ENCODE peak calls at places on chromosomes 1 and 21, in seven cellular contexts. One of them, this sample, is unnamed. For H3K9me3, the result is how much of the 10 kb centered on the place peaks cover.

GRCh38 chr1:67897270-67897949 is 64.1 kb upstream of the GNG12 start:
- DNase-seq in sigmoid colon: no peak
- DNase-seq in Panc1: no peak
- DNase-seq in K562: no peak
- DNase-seq in stomach: no peak
- DNase-seq in HCT116: no peak
- DNase-seq in transverse colon: no peak
- DNase-seq in this sample: no peak

GRCh38 chr1:167442854-167443565 is 75.3 kb downstream of the CD247 start:
- DNase-seq in transverse colon: no peak
- DNase-seq in HCT116: no peak
- DNase-seq in K562: no peak
- DNase-seq in sigmoid colon: no peak
- DNase-seq in stomach: no peak
- DNase-seq in Panc1: no peak
- DNase-seq in this sample: no peak

GRCh38 chr1:13809461-13810159 is 109.6 kb downstream of the PRDM2 start:
- DNase-seq in Panc1: no peak
- DNase-seq in K562: peak
- DNase-seq in stomach: no peak
- DNase-seq in transverse colon: no peak
- DNase-seq in sigmoid colon: no peak
- DNase-seq in HCT116: no peak
- DNase-seq in this sample: no peak

GRCh38 chr1:161166669-161167548 is 683 bp downstream of the PPOX start:
- DNase-seq in sigmoid colon: no peak
- DNase-seq in K562: no peak
- DNase-seq in stomach: no peak
- DNase-seq in Panc1: no peak
- DNase-seq in transverse colon: no peak
- DNase-seq in HCT116: no peak
- DNase-seq in this sample: no peak

GRCh38 chr1:14836426-14837140 is 238.1 kb downstream of the KAZN start:
- DNase-seq in K562: no peak
- DNase-seq in sigmoid colon: no peak
- DNase-seq in stomach: no peak
- DNase-seq in HCT116: no peak
- DNase-seq in transverse colon: no peak
- DNase-seq in Panc1: no peak
- DNase-seq in this sample: no peak

GRCh38 chr1:29396438-29397255 is 160.3 kb downstream of the PTPRU start:
- DNase-seq in sigmoid colon: no peak
- DNase-seq in K562: no peak
- DNase-seq in transverse colon: no peak
- DNase-seq in stomach: no peak
- DNase-seq in Panc1: no peak
- DNase-seq in HCT116: no peak
- DNase-seq in this sample: peak

GRCh38 chr1:12434174-12434573 is 183.8 kb downstream of the DHRS3 start:
- DNase-seq in stomach: no peak
- DNase-seq in HCT116: peak
- DNase-seq in Panc1: no peak
- DNase-seq in K562: no peak
- DNase-seq in sigmoid colon: no peak
- DNase-seq in transverse colon: peak
- DNase-seq in this sample: no peak

GRCh38 chr1:1245178-1245839 is 1.2 kb downstream of the C1QTNF12 start:
- DNase-seq in Panc1: no peak
- DNase-seq in HCT116: no peak
- DNase-seq in transverse colon: no peak
- DNase-seq in sigmoid colon: no peak
- DNase-seq in stomach: no peak
- DNase-seq in K562: no peak
- DNase-seq in this sample: no peak

GRCh38 chr1:30649321-30649991 is 73.9 kb downstream of the MATN1 start:
- DNase-seq in sigmoid colon: no peak
- DNase-seq in K562: no peak
- DNase-seq in stomach: peak
- DNase-seq in transverse colon: no peak
- DNase-seq in HCT116: no peak
- DNase-seq in Panc1: no peak
- DNase-seq in this sample: no peak

GRCh38 chr1:41915786-41916571 is 2.7 kb downstream of the HIVEP3 start:
- DNase-seq in K562: no peak
- DNase-seq in transverse colon: peak
- DNase-seq in HCT116: no peak
- DNase-seq in stomach: peak
- DNase-seq in sigmoid colon: no peak
- DNase-seq in Panc1: no peak
- DNase-seq in this sample: peak

GRCh38 chr1:201886103-201886885 is 2.4 kb upstream of the SHISA4 start:
- DNase-seq in transverse colon: no peak
- DNase-seq in Panc1: no peak
- DNase-seq in K562: no peak
- DNase-seq in sigmoid colon: no peak
- DNase-seq in stomach: no peak
- DNase-seq in HCT116: no peak
- DNase-seq in this sample: no peak

GRCh38 chr21:37699024-37699770 is 217.1 kb downstream of the KCNJ6 start:
- DNase-seq in sigmoid colon: no peak
- DNase-seq in stomach: no peak
- DNase-seq in transverse colon: no peak
- DNase-seq in Panc1: no peak
- DNase-seq in K562: no peak
- DNase-seq in HCT116: no peak
- DNase-seq in this sample: no peak

GRCh38 chr1:200258447-200259375 is 151.1 kb downstream of the ZNF281 start:
- DNase-seq in sigmoid colon: no peak
- DNase-seq in transverse colon: no peak
- DNase-seq in Panc1: no peak
- DNase-seq in stomach: no peak
- DNase-seq in HCT116: peak
- DNase-seq in K562: peak
- DNase-seq in this sample: peak

GRCh38 chr1:161054232-161054631 is 8.5 kb upstream of the USF1 start:
- DNase-seq in K562: no peak
- DNase-seq in Panc1: no peak
- DNase-seq in stomach: no peak
- DNase-seq in HCT116: no peak
- DNase-seq in transverse colon: no peak
- DNase-seq in sigmoid colon: no peak
- DNase-seq in this sample: no peak

GRCh38 chr1:9413143-9413876 is 120.6 kb downstream of the SPSB1 start:
- DNase-seq in stomach: peak
- DNase-seq in Panc1: no peak
- DNase-seq in K562: no peak
- DNase-seq in sigmoid colon: peak
- DNase-seq in transverse colon: peak
- DNase-seq in HCT116: peak
- DNase-seq in this sample: no peak

GRCh38 chr1:236103646-236104218 is 38.6 kb upstream of the GPR137B start:
- DNase-seq in K562: peak
- DNase-seq in sigmoid colon: no peak
- DNase-seq in transverse colon: peak
- DNase-seq in HCT116: no peak
- DNase-seq in stomach: peak
- DNase-seq in Panc1: peak
- DNase-seq in this sample: no peak

DNA sequence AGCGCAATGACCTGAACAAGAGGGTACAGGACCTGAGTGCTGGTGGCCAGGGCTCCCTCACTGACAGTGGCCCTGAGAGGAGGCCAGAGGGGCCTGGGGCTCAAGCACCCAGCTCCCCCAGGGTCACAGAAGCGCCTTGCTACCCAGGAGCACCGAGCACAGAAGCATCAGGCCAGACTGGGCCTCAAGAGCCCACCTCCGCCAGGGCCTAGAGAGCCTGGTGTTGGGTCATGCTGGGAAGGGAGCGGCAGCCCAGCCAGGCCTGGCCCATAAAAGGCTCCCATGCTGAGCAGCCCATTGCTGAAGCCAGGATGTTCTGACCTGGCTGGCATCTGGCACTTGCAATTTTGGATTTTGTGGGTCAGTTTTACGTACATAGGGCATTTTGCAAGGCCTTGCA is 5.4 kb upstream of the CCDC28B start:
- DNase-seq in transverse colon: no peak
- DNase-seq in stomach: no peak
- DNase-seq in sigmoid colon: no peak
- DNase-seq in K562: no peak
- DNase-seq in Panc1: no peak
- DNase-seq in HCT116: no peak
- DNase-seq in this sample: no peak
- TF ChIP-seq POLR2AphosphoS5 in transverse colon: no peak
- TF ChIP-seq POLR2AphosphoS5 in stomach: no peak
- TF ChIP-seq POLR2AphosphoS5 in sigmoid colon: no peak
- TF ChIP-seq POLR2AphosphoS5 in K562: no peak
- TF ChIP-seq POLR2AphosphoS5 in Panc1: no peak
- TF ChIP-seq POLR2AphosphoS5 in HCT116: no peak
- TF ChIP-seq POLR2AphosphoS5 in this sample: no peak

DNA sequence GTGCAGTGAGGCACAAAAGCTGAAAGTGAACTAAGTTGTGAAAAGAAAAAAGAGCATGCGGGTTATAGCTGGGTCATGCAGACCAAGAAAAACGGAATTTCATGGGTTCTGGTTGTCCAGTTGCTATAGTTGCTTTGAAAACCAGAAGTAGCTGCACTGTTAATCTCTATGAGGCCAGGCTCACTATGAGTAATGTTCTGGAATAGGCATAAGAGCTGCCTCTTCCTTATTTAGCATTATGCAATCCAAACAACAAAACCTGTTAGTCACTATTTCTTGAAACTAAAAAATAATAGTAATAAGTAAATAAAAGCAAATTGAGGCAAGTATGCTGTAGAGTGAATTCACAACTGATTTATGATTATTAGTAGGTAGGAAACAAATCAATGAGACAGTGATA is 1383.7 kb downstream of the MRPL39 start:
- DNase-seq in transverse colon: no peak
- DNase-seq in sigmoid colon: no peak
- DNase-seq in Panc1: no peak
- DNase-seq in stomach: no peak
- DNase-seq in HCT116: no peak
- DNase-seq in K562: no peak
- DNase-seq in this sample: no peak
- H3K9me3 ChIP-seq in transverse colon: under half
- H3K9me3 ChIP-seq in sigmoid colon: under half
- H3K9me3 ChIP-seq in Panc1: under half
- H3K9me3 ChIP-seq in stomach: under half
- H3K9me3 ChIP-seq in HCT116: under half
- H3K9me3 ChIP-seq in K562: under half
- H3K9me3 ChIP-seq in this sample: under half

GRCh38 chr1:92840600-92840999 is 8.8 kb downstream of the RPL5 start:
- DNase-seq in Panc1: no peak
- DNase-seq in sigmoid colon: no peak
- DNase-seq in HCT116: no peak
- DNase-seq in stomach: no peak
- DNase-seq in K562: no peak
- DNase-seq in transverse colon: no peak
- DNase-seq in this sample: no peak

GRCh38 chr1:92843046-92843423 is 11.2 kb downstream of the RPL5 start:
- DNase-seq in HCT116: no peak
- DNase-seq in Panc1: no peak
- DNase-seq in transverse colon: no peak
- DNase-seq in K562: no peak
- DNase-seq in sigmoid colon: no peak
- DNase-seq in stomach: no peak
- DNase-seq in this sample: no peak

GRCh38 chr1:92843429-92844352 is 11.9 kb downstream of the RPL5 start:
- DNase-seq in sigmoid colon: no peak
- DNase-seq in HCT116: no peak
- DNase-seq in K562: no peak
- DNase-seq in transverse colon: no peak
- DNase-seq in stomach: no peak
- DNase-seq in Panc1: no peak
- DNase-seq in this sample: no peak

GRCh38 chr1:92844439-92844838 is 12.6 kb downstream of the RPL5 start:
- DNase-seq in stomach: no peak
- DNase-seq in transverse colon: no peak
- DNase-seq in Panc1: no peak
- DNase-seq in HCT116: no peak
- DNase-seq in K562: no peak
- DNase-seq in sigmoid colon: no peak
- DNase-seq in this sample: no peak

DNA sequence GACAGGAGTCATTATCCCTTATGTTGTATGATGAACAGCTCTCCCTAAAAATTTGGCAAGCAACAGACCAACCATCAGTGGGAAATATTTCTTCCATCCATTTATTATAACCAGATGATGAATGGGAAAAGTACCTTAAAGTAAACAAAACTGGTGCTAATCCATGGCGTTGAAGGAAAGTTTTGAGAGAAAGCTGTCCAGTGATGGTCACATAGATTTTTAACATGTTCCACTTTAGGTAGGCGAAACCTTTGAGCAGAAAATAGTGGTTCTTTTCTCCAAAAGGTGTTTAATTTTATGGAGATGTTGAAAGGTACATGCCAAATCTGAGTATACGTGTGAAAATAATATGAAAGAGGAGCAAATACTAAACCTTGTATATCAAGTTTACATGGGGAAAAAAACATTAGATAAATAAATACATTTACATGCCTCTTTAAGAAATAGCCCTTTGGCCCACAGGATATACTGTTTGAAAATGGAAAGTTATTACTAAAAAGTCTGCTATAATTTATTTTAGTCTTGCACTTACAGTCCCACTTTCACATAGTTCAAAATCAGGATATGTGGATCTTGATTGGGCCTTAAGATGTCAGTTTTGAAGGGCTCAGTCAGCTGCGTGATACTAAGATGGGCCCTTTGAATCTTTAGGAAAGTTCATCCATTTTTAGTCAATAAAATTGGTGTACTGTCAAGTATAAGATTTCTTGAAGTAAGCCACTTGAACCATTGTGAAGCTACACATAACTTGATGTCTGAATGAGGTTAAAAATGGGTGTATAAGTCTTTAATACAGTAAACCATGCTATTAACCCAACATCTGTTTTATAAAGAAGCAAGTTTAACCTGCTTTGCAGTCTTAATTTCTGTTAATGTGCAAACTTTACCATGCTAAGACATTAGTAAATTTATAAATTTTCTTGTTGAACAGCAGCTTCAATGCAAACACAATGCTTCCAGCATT is 10.5 kb downstream of the RPL5 start:
- DNase-seq in HCT116: no peak
- DNase-seq in stomach: no peak
- DNase-seq in Panc1: no peak
- DNase-seq in K562: no peak
- DNase-seq in transverse colon: no peak
- DNase-seq in sigmoid colon: no peak
- DNase-seq in this sample: no peak
- TF ChIP-seq POLR2AphosphoS5 in HCT116: no peak
- TF ChIP-seq POLR2AphosphoS5 in stomach: no peak
- TF ChIP-seq POLR2AphosphoS5 in Panc1: no peak
- TF ChIP-seq POLR2AphosphoS5 in K562: peak
- TF ChIP-seq POLR2AphosphoS5 in transverse colon: no peak
- TF ChIP-seq POLR2AphosphoS5 in sigmoid colon: no peak
- TF ChIP-seq POLR2AphosphoS5 in this sample: no peak

DNA sequence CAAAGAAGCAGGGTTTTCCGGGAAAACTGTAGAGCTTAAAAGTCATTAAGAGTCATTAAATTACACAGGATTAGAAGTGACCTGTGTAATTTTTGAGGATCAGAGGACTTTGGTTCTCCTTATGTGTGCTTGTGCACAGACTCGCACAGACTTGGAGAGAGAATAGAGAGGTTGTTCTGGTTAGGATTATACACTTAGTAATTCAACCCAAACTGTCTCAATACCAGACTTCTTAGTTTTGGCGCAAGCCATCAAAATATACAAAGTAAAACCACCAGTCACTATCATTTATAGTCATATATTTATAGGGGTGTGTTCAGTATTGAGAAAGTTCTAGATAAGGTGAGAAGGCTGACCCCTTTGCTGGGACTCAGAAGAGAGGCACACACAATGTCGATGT is 112.3 kb downstream of the HLX start:
- DNase-seq in stomach: no peak
- DNase-seq in Panc1: no peak
- DNase-seq in sigmoid colon: no peak
- DNase-seq in transverse colon: no peak
- DNase-seq in K562: no peak
- DNase-seq in HCT116: no peak
- DNase-seq in this sample: no peak
- H3K9me3 ChIP-seq in stomach: under half
- H3K9me3 ChIP-seq in Panc1: under half
- H3K9me3 ChIP-seq in sigmoid colon: under half
- H3K9me3 ChIP-seq in transverse colon: under half
- H3K9me3 ChIP-seq in K562: under half
- H3K9me3 ChIP-seq in HCT116: under half
- H3K9me3 ChIP-seq in this sample: under half